ENCODE peak calls at places on chromosomes 16 and 17, in eight cellular contexts. H is stomach, U is breast epithelium, Z is GM12891, D is GM23338, Q is prostate gland, N is HL-60, R is transverse colon. I is an unnamed sample.

GRCh38 chr17:28519236-28519635 is 13.1 kb downstream of the FOXN1 start:
- DNase-seq in H (no peak), U (no peak), Z (no peak), D (no peak), Q (no peak), N (peak), R (peak), I (no peak)

GRCh38 chr16:53057658-53058057 is 2.9 kb downstream of the CHD9 start:
- DNase-seq in H (no peak), U (no peak), Z (no peak), D (no peak), Q (no peak), N (no peak), R (no peak), I (no peak)

GRCh38 chr17:10633738-10634379 is 23.2 kb downstream of the MYH3 start:
- DNase-seq in H (no peak), U (no peak), Z (peak), D (no peak), Q (no peak), N (no peak), R (no peak), I (no peak)

GRCh38 chr17:31530391-31530990 is 139.0 kb downstream of the RAB11FIP4 start:
- DNase-seq in H (no peak), U (no peak), Z (no peak), D (no peak), Q (no peak), N (no peak), R (no peak), I (no peak)

GRCh38 chr17:82023447-82024241 is 539 bp downstream of the LRRC45 start:
- DNase-seq in H (no peak), U (no peak), Z (no peak), D (peak), Q (no peak), N (peak), R (peak), I (peak)

GRCh38 chr16:84514874-84515835 is 10.7 kb upstream of the MEAK7 start:
- DNase-seq in H (peak), U (no peak), Z (peak), D (no peak), Q (no peak), N (peak), R (peak), I (no peak)

GRCh38 chr17:38724337-38724988 is 5.7 kb upstream of the CISD3 start:
- DNase-seq in H (peak), U (no peak), Z (no peak), D (no peak), Q (no peak), N (no peak), R (peak), I (peak)

GRCh38 chr17:7932949-7933348 is 943 bp downstream of the CNTROB start:
- DNase-seq in H (peak), U (peak), Z (no peak), D (peak), Q (no peak), N (peak), R (peak), I (no peak)

GRCh38 chr17:73342057-73342522 is 30.3 kb upstream of the CDC42EP4 start:
- DNase-seq in H (peak), U (peak), Z (no peak), D (peak), Q (peak), N (no peak), R (peak), I (peak)
- TF ChIP-seq POLR2AphosphoS5 in H (no peak), U (peak), Z (no peak), D (peak), Q (peak), N (no peak), R (no peak), I (no peak)

GRCh38 chr17:75617675-75618074 is 15.6 kb upstream of the SMIM5 start:
- DNase-seq in H (no peak), U (no peak), Z (no peak), D (no peak), Q (no peak), N (no peak), R (no peak), I (no peak)
- TF ChIP-seq POLR2AphosphoS5 in H (no peak), U (no peak), Z (no peak), D (no peak), Q (no peak), N (no peak), R (no peak), I (no peak)

DNA sequence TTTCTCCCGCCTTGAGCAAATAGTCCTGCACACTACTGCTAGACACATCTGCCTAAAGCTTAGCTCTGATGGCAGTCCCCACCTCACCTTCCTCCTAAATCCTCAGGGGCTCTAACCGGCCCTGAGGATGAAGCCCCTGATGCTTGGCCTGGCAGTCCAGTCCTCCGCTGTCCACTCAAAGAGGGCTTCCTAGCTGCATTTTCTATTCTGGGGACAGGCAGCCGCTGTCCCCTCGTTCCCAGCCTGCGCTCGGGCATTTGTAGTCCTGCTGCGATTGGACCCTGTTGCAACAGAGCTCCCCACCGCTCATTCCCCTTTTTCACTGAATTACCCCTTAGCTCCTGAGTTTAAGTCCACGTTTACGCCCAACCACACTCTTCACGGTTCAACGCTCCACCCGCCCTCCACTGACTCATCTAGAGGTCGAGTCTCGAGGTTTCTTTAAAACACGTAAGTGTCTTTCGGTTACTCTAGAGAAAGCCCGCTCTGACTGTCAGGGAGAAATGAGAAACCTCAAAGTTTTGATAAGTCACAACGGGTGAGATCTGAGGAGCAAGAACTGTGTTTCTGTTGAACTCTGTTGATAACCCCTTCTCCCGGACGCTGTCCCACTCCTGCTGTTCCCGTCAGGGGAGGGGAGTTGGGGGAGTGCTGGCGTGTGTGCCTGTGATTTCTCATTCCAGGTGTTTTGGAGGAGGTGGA is 4.5 kb downstream of the CCR7 start:
- DNase-seq in H (peak), U (no peak), Z (no peak), D (no peak), Q (no peak), N (peak), R (no peak), I (no peak)
- TF ChIP-seq POLR2AphosphoS5 in H (no peak), U (no peak), Z (peak), D (no peak), Q (no peak), N (no peak), R (no peak), I (no peak)

DNA sequence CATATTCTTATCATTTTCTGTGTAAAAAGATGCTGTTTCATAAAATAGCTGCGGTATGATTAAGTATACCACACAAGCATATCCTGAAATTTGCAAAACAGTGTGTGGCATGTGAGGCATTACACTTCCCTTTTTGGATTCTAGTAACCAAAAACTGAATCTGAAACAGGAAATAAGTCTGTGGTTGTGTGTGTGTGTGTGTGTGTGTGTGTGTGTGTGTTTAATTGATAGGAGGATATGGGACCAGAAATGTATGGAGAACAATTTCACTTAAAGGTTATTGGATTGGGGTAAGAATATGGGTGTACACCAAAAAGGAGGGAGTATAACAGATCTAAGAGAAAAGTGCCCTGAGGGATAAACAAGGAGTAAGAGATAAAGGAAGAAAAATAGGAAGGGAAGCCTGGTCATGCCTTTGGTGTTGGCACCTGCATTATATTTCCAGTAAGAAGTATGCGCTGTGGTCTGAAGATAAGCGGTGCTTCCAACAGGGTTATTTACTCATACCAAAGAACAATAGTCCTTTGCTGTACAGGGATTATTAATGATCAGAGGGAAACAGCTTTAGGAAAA is 4.0 kb downstream of the LYRM1 start:
- DNase-seq in H (peak), U (no peak), Z (peak), D (no peak), Q (peak), N (peak), R (no peak), I (no peak)
- TF ChIP-seq POLR2AphosphoS5 in H (no peak), U (no peak), Z (no peak), D (no peak), Q (peak), N (peak), R (no peak), I (no peak)

GRCh38 chr17:41688641-41689496 is at the start of gene EIF1:
- DNase-seq in H (peak), U (peak), Z (peak), D (peak), Q (peak), N (peak), R (peak), I (peak)
- TF ChIP-seq POLR2AphosphoS5 in H (peak), U (peak), Z (peak), D (peak), Q (peak), N (peak), R (peak), I (peak)